ENCODE peak calls at places on chromosomes 6 and 20, in six cellular contexts. L is fibroblast of lung, C is foreskin fibroblast, E is A549, W is tibial nerve, N is ovary. X is an unnamed sample.

GRCh38 chr20:56247954-56248782 is at the start of gene MC3R:
- DNase-seq in E (peak), N (peak), C (no peak), L (peak), W (peak), X (no peak)

GRCh38 chr6:90297124-90297865 is 652 bp upstream of the BACH2 start:
- DNase-seq in N (no peak), E (no peak), W (no peak), C (no peak), L (no peak), X (no peak)

GRCh38 chr6:56772737-56773184 is 130.1 kb upstream of the DST start:
- DNase-seq in C (peak), L (peak), W (peak), E (peak), N (peak), X (peak)

GRCh38 chr6:107495196-107495643 is 5.3 kb downstream of the SOBP start:
- DNase-seq in C (peak), W (peak), L (peak), N (peak), E (no peak), X (no peak)

GRCh38 chr6:148593130-148593812 is 153.6 kb upstream of the UST start:
- DNase-seq in W (no peak), L (peak), C (peak), N (no peak), E (no peak), X (no peak)

GRCh38 chr6:143806282-143807102 is 36.6 kb upstream of the LTV1 start:
- DNase-seq in N (no peak), W (no peak), E (no peak), C (no peak), L (peak), X (peak)

GRCh38 chr6:52503344-52503747 is 73.5 kb downstream of the TRAM2 start:
- DNase-seq in W (no peak), C (no peak), L (no peak), E (no peak), N (no peak), X (no peak)

GRCh38 chr6:143233563-143234285 is 173.0 kb downstream of the AIG1 start:
- DNase-seq in E (no peak), N (no peak), W (no peak), L (no peak), C (no peak), X (no peak)

GRCh38 chr6:22247916-22248482 is 48.8 kb downstream of the PRL start:
- DNase-seq in C (no peak), N (no peak), W (no peak), L (peak), E (no peak), X (no peak)

GRCh38 chr6:119481981-119482380 is 132.4 kb upstream of the MAN1A1 start:
- DNase-seq in W (no peak), N (no peak), L (no peak), C (no peak), E (no peak), X (no peak)

GRCh38 chr20:4602297-4602631 is 119.4 kb upstream of the PRND start:
- DNase-seq in E (no peak), L (peak), C (no peak), N (no peak), W (no peak), X (no peak)

GRCh38 chr20:53557157-53557556 is 36.5 kb downstream of the ZNF217 start:
- DNase-seq in L (no peak), N (no peak), W (no peak), C (no peak), E (no peak), X (no peak)

GRCh38 chr6:108168501-108168979 is 2.7 kb downstream of the NR2E1 start:
- DNase-seq in N (no peak), E (no peak), C (no peak), W (no peak), L (no peak), X (peak)

GRCh38 chr6:26457407-26457795 is 354 bp upstream of the BTN2A1 start:
- DNase-seq in C (peak), L (no peak), E (peak), W (no peak), N (peak), X (no peak)

GRCh38 chr6:73639015-73639414 is 14.8 kb downstream of the SLC17A5 start:
- DNase-seq in L (no peak), C (no peak), E (no peak), W (no peak), N (no peak), X (no peak)

GRCh38 chr20:13638162-13638495 is 603 bp downstream of the TASP1 start:
- DNase-seq in E (peak), L (no peak), C (no peak), W (no peak), N (no peak), X (no peak)

GRCh38 chr20:19820520-19821211 is 62.6 kb downstream of the RIN2 start:
- DNase-seq in E (no peak), L (no peak), W (no peak), N (no peak), C (no peak), X (peak)

GRCh38 chr6:110682460-110682853 is 132.8 kb downstream of the CDK19 start:
- DNase-seq in C (peak), L (peak), N (peak), E (peak), W (peak), X (peak)

GRCh38 chr6:53857318-53858094 is 62.7 kb downstream of the LRRC1 start:
- DNase-seq in W (no peak), C (no peak), E (no peak), L (no peak), N (no peak), X (no peak)

GRCh38 chr20:63955281-63955845 is 853 bp downstream of the UCKL1 start:
- DNase-seq in N (no peak), C (no peak), L (peak), W (no peak), E (no peak), X (no peak)

GRCh38 chr20:59231124-59231804 is 67.6 kb downstream of the ZNF831 start:
- DNase-seq in N (no peak), C (no peak), E (no peak), W (no peak), L (no peak), X (no peak)

GRCh38 chr20:48951646-48952045 is 30.1 kb downstream of the ARFGEF2 start:
- DNase-seq in W (no peak), E (no peak), L (no peak), N (no peak), C (no peak), X (no peak)

GRCh38 chr6:164286021-164286420 is 871.5 kb downstream of the QKI start:
- DNase-seq in L (no peak), N (no peak), E (no peak), W (no peak), C (no peak), X (peak)

GRCh38 chr6:39327516-39327915 is 5.0 kb upstream of the KCNK16 start:
- DNase-seq in N (no peak), E (no peak), L (no peak), C (no peak), W (no peak), X (no peak)

GRCh38 chr6:106520711-106521367 is 108.5 kb downstream of the RTN4IP1 start:
- DNase-seq in C (no peak), L (no peak), N (no peak), W (no peak), E (no peak), X (no peak)

GRCh38 chr6:114084327-114084890 is 113.5 kb upstream of the HDAC2 start:
- DNase-seq in L (peak), W (no peak), E (no peak), C (no peak), N (no peak), X (peak)

GRCh38 chr20:36299459-36299858 is 6.7 kb upstream of the DLGAP4 start:
- DNase-seq in W (no peak), C (no peak), N (no peak), E (no peak), L (no peak), X (no peak)

GRCh38 chr6:39753745-39754084 is 28.5 kb upstream of the KIF6 start:
- DNase-seq in C (no peak), N (peak), L (peak), W (peak), E (no peak), X (no peak)

GRCh38 chr6:165915022-165915770 is 252.2 kb upstream of the PDE10A start:
- DNase-seq in C (no peak), N (peak), W (no peak), L (no peak), E (no peak), X (no peak)

GRCh38 chr6:132354517-132355167 is 46.6 kb downstream of the MOXD1 start:
- DNase-seq in W (no peak), N (peak), C (no peak), L (no peak), E (no peak), X (no peak)

GRCh38 chr6:166046232-166046631 is 121.4 kb downstream of the TBXT start:
- DNase-seq in E (peak), L (peak), N (no peak), C (no peak), W (no peak), X (peak)

GRCh38 chr6:134352786-134353480 is 35.0 kb upstream of the SGK1 start:
- DNase-seq in N (no peak), E (no peak), C (peak), W (no peak), L (peak), X (peak)

GRCh38 chr20:54221383-54221782 is 13.5 kb downstream of the PFDN4 start:
- DNase-seq in C (no peak), L (no peak), E (no peak), W (no peak), N (no peak), X (no peak)

GRCh38 chr6:112781236-112781635 is 434.1 kb downstream of the RFPL4B start:
- DNase-seq in N (no peak), E (no peak), C (no peak), L (peak), W (no peak), X (no peak)
- TF ChIP-seq CTCF in N (no peak), E (no peak), C (no peak), L (no peak), W (no peak), X (peak)

GRCh38 chr20:25538838-25539665 is 46.3 kb downstream of the NINL start:
- DNase-seq in L (no peak), N (no peak), E (no peak), C (no peak), W (no peak), X (no peak)
- H3K4me3 ChIP-seq in L (peak), N (peak), E (no peak), C (peak), W (peak), X (no peak)

GRCh38 chr6:112010328-112010727 is 43.6 kb upstream of the CCN6 start:
- DNase-seq in N (no peak), C (no peak), E (no peak), L (no peak), W (no peak), X (no peak)
- TF ChIP-seq CTCF in N (no peak), C (no peak), E (no peak), L (no peak), W (peak), X (no peak)

GRCh38 chr20:37347347-37347823 is 1.4 kb downstream of the SRC start:
- DNase-seq in N (no peak), C (no peak), L (no peak), W (no peak), E (no peak), X (no peak)
- H3K4me3 ChIP-seq in N (peak), C (peak), L (peak), W (no peak), E (peak), X (peak)

GRCh38 chr6:36246511-36247268 is 23.2 kb upstream of the PNPLA1 start:
- DNase-seq in C (no peak), L (peak), N (no peak), W (no peak), E (no peak), X (no peak)

GRCh38 chr6:36244641-36245280 is 25.1 kb upstream of the PNPLA1 start:
- DNase-seq in N (no peak), C (no peak), L (no peak), E (no peak), W (no peak), X (no peak)

GRCh38 chr6:36243562-36244212 is 26.2 kb upstream of the PNPLA1 start:
- DNase-seq in E (no peak), L (no peak), C (no peak), W (no peak), N (no peak), X (no peak)

GRCh38 chr6:36247691-36248090 is 22.2 kb upstream of the PNPLA1 start:
- DNase-seq in N (no peak), C (peak), L (no peak), E (no peak), W (peak), X (no peak)

GRCh38 chr6:36245572-36246031 is 24.3 kb upstream of the PNPLA1 start:
- DNase-seq in N (no peak), E (no peak), W (no peak), L (no peak), C (no peak), X (no peak)
- TF ChIP-seq CTCF in N (no peak), E (no peak), W (no peak), L (no peak), C (no peak), X (no peak)

GRCh38 chr6:79943133-79943532 is 4.2 kb downstream of the ELOVL4 start:
- DNase-seq in W (no peak), L (no peak), C (no peak), E (no peak), N (no peak), X (no peak)

GRCh38 chr6:79946773-79947190 is 571 bp downstream of the ELOVL4 start:
- DNase-seq in L (peak), C (peak), W (no peak), N (peak), E (peak), X (no peak)

GRCh38 chr6:79949235-79949634 is 1.9 kb upstream of the ELOVL4 start:
- DNase-seq in L (peak), E (peak), W (peak), C (peak), N (peak), X (peak)

GRCh38 chr6:79947191-79948173 is at the start of gene ELOVL4:
- DNase-seq in N (peak), C (peak), E (peak), W (peak), L (peak), X (peak)

GRCh38 chr6:79946242-79946641 is 1.1 kb downstream of the ELOVL4 start:
- DNase-seq in N (no peak), C (peak), E (peak), L (peak), W (no peak), X (no peak)
- H3K4me3 ChIP-seq in N (peak), C (peak), E (peak), L (peak), W (peak), X (peak)

GRCh38 chr6:145689529-145689928 is 45.8 kb downstream of the EPM2A start:
- DNase-seq in N (no peak), E (no peak), C (no peak), W (no peak), L (no peak), X (no peak)
- TF ChIP-seq CTCF in N (no peak), E (no peak), C (no peak), W (no peak), L (no peak), X (no peak)

DNA sequence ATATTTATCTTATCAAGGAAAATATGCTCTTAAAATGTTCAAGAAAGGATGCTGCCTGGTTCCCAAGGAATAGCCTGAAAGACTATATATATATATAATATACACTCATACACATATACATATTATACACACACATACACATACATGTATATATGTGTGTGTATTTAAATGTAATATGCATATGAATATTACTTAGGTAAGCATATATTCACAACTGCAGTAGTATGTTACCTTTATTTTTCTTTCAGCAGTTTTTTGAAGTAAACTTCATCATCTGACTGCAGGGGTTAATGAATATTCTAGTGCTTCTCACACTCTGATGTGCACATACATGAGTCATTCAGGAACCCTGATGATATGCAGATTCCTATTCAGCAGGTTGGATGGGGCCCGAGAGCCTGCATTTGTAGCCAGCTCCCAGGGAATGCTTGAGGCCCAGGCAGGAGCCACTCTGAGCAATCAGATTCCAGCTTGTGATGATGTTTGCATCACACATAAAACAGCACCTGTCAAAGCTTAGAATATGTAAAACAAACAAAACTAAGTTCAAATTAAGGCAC is 16.1 kb downstream of the MYLK4 start:
- DNase-seq in L (no peak), C (no peak), E (no peak), W (no peak), N (no peak), X (no peak)
- H3K4me3 ChIP-seq in L (no peak), C (no peak), E (no peak), W (no peak), N (no peak), X (no peak)

GRCh38 chr20:52311209-52311794 is 119.7 kb upstream of the ZFP64 start:
- DNase-seq in N (no peak), L (no peak), C (no peak), W (no peak), E (no peak), X (no peak)

GRCh38 chr20:52306477-52306876 is 114.9 kb upstream of the ZFP64 start:
- DNase-seq in N (no peak), L (no peak), E (no peak), W (no peak), C (no peak), X (no peak)

GRCh38 chr20:52313335-52313963 is 121.9 kb upstream of the ZFP64 start:
- DNase-seq in L (peak), W (no peak), C (no peak), E (peak), N (no peak), X (no peak)

DNA sequence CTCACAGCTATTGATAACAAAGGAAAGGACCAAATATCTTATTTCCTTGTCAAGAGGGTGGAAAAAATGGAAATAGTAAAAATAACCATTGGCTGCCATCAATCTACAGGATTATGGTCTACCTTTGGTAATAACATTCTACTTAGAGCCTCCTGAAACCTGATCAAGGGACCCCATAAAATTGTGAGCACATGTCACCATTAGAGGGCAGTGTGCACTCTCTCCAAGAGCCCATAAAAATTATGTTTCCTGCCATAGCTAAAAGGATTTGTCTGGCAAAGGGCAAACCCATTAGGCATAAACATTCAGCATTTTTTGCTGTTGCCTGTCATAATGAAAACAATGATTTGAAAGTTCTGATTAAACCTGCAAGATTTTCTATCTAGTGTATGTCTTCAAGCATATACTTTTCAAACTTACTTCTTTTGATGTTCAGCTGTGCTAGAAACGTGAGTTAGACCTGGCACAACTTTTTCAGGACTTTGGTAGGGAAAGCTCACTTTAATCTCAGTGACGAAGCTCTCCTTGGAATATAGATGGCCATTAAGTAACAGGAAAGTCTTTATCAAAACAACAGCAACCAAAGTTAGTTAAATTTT is 120.7 kb upstream of the ZFP64 start:
- DNase-seq in N (peak), W (peak), L (peak), E (peak), C (peak), X (peak)
- TF ChIP-seq CTCF in N (peak), W (peak), L (peak), E (peak), C (peak), X (peak)